ENCODE peak calls at places on chromosomes 4 and X, in six cellular contexts. O is A549, C is GM20000, M is upper lobe of left lung, A is IMR-90, Z is left lung. T is an unnamed sample.

GRCh38 chr4:119313237-119313636 is 8.7 kb downstream of the FABP2 start:
- DNase-seq in C (no peak), A (no peak), Z (no peak), O (no peak), M (no peak), T (no peak)

GRCh38 chr4:111519683-111520082 is 625.6 kb upstream of the FAM241A start:
- DNase-seq in M (no peak), Z (no peak), C (no peak), O (no peak), A (no peak), T (no peak)

GRCh38 chr4:52037730-52038108 is 380 bp downstream of the SGCB start:
- DNase-seq in A (peak), C (no peak), O (peak), Z (peak), M (no peak), T (no peak)

GRCh38 chrX:42096262-42096939 is 173.0 kb upstream of the CASK start:
- DNase-seq in C (no peak), O (peak), Z (no peak), A (peak), M (no peak), T (no peak)

GRCh38 chr4:80125252-80126177 is 52.5 kb upstream of the ANTXR2 start:
- DNase-seq in C (peak), Z (no peak), O (no peak), A (peak), M (no peak), T (no peak)

GRCh38 chrX:32998776-32999175 is 212.6 kb downstream of the DMD start:
- DNase-seq in O (no peak), C (no peak), Z (no peak), M (no peak), A (no peak), T (no peak)

GRCh38 chrX:46759645-46759974 is 692 bp upstream of the SLC9A7 start:
- DNase-seq in A (peak), Z (no peak), M (no peak), C (no peak), O (no peak), T (no peak)

GRCh38 chr4:7021930-7022658 is 21.1 kb upstream of the TADA2B start:
- DNase-seq in M (no peak), C (no peak), O (peak), Z (no peak), A (peak), T (no peak)

GRCh38 chr4:108272046-108272445 is 103.3 kb upstream of the LEF1 start:
- DNase-seq in Z (no peak), M (no peak), O (no peak), A (peak), C (no peak), T (no peak)

GRCh38 chrX:29231800-29232199 is 644.6 kb downstream of the IL1RAPL1 start:
- DNase-seq in Z (no peak), A (peak), C (no peak), O (no peak), M (no peak), T (no peak)

GRCh38 chr4:183408791-183409190 is 35.6 kb upstream of the CDKN2AIP start:
- DNase-seq in A (no peak), O (no peak), C (no peak), Z (no peak), M (no peak), T (no peak)

GRCh38 chrX:71550578-71550977 is 17.7 kb downstream of the OGT start:
- DNase-seq in O (no peak), Z (no peak), C (no peak), M (no peak), A (no peak), T (no peak)

GRCh38 chrX:23907496-23908218 is at the start of the genes APOO and CXorf58:
- DNase-seq in C (peak), Z (peak), A (peak), M (peak), O (peak), T (peak)

GRCh38 chrX:42028113-42028512 is 104.8 kb upstream of the CASK start:
- DNase-seq in A (no peak), O (no peak), M (no peak), C (no peak), Z (no peak), T (no peak)

GRCh38 chr4:39427477-39428119 is 20.9 kb downstream of the KLB start:
- DNase-seq in A (no peak), O (no peak), M (no peak), Z (no peak), C (no peak), T (no peak)

GRCh38 chr4:10677796-10678497 is 6.6 kb downstream of the CLNK start:
- DNase-seq in A (no peak), O (no peak), C (peak), Z (no peak), M (no peak), T (no peak)

GRCh38 chr4:17770845-17771244 is 10.6 kb downstream of the FAM184B start:
- DNase-seq in O (no peak), C (no peak), M (no peak), Z (no peak), A (no peak), T (no peak)

GRCh38 chr4:22434895-22435294 is 81.0 kb downstream of the ADGRA3 start:
- DNase-seq in Z (no peak), O (no peak), A (peak), M (no peak), C (peak), T (no peak)

GRCh38 chrX:47311857-47312774 is 58.3 kb upstream of the ZNF157 start:
- DNase-seq in C (peak), A (peak), M (no peak), O (peak), Z (no peak), T (no peak)

GRCh38 chr4:145937021-145937861 is 1.4 kb downstream of the ZNF827 start:
- DNase-seq in Z (peak), O (no peak), M (peak), A (peak), C (peak), T (peak)

GRCh38 chr4:5789141-5789540 is 78.1 kb downstream of the EVC start:
- DNase-seq in Z (no peak), O (no peak), M (no peak), C (no peak), A (no peak), T (peak)

GRCh38 chr4:173057442-173057841 is 111.2 kb upstream of the GALNT7 start:
- DNase-seq in O (no peak), C (no peak), M (no peak), Z (no peak), A (peak), T (no peak)

GRCh38 chr4:158810487-158811215 is 41.8 kb downstream of the FNIP2 start:
- DNase-seq in Z (no peak), M (no peak), A (peak), C (no peak), O (no peak), T (no peak)

GRCh38 chr4:75892508-75892907 is 9.7 kb downstream of the PPEF2 start:
- DNase-seq in Z (no peak), A (no peak), C (no peak), O (peak), M (no peak), T (no peak)

GRCh38 chr4:19832388-19832787 is 419.3 kb upstream of the SLIT2 start:
- DNase-seq in A (peak), O (no peak), M (no peak), C (no peak), Z (no peak), T (no peak)

GRCh38 chrX:30620980-30621716 is 32.1 kb upstream of the GK start:
- DNase-seq in M (no peak), C (no peak), O (peak), A (peak), Z (no peak), T (no peak)

GRCh38 chrX:13506574-13506973 is 62.8 kb upstream of the EGFL6 start:
- DNase-seq in M (no peak), Z (no peak), C (peak), O (peak), A (peak), T (no peak)

GRCh38 chr4:123350191-123350544 is 46.4 kb upstream of the SPRY1 start:
- DNase-seq in Z (no peak), M (no peak), O (no peak), A (no peak), C (no peak), T (no peak)

GRCh38 chr4:61202638-61203495 is 2.7 kb downstream of the ADGRL3 start:
- DNase-seq in A (no peak), C (peak), M (peak), O (no peak), Z (no peak), T (no peak)

GRCh38 chr4:80011636-80012236 is 61.3 kb downstream of the ANTXR2 start:
- DNase-seq in M (no peak), Z (no peak), A (peak), C (no peak), O (no peak), T (no peak)

GRCh38 chr4:145276044-145276443 is 95.7 kb upstream of the OTUD4 start:
- DNase-seq in A (no peak), C (no peak), Z (no peak), O (no peak), M (no peak), T (no peak)

GRCh38 chr4:20030108-20030507 is 221.6 kb upstream of the SLIT2 start:
- DNase-seq in M (no peak), O (no peak), C (no peak), Z (no peak), A (no peak), T (no peak)

GRCh38 chr4:70902577-70903281 is 560 bp downstream of the MOB1B start:
- DNase-seq in A (peak), Z (no peak), O (peak), C (peak), M (no peak), T (peak)

GRCh38 chr4:134777626-134778025 is 576.0 kb upstream of the PABPC4L start:
- DNase-seq in Z (no peak), A (no peak), M (no peak), O (no peak), C (no peak), T (no peak)

GRCh38 chrX:12874599-12874998 is 7.7 kb downstream of the TLR7 start:
- DNase-seq in O (no peak), Z (no peak), C (no peak), A (no peak), M (no peak), T (no peak)

GRCh38 chr4:119750771-119751170 is 122.2 kb upstream of the PDE5A start:
- DNase-seq in M (no peak), C (no peak), O (no peak), Z (no peak), A (peak), T (no peak)

GRCh38 chrX:9781941-9782340 is 4.3 kb upstream of the SHROOM2 start:
- DNase-seq in Z (no peak), O (no peak), A (no peak), C (no peak), M (no peak), T (no peak)

GRCh38 chr4:55125763-55126541 is 557 bp upstream of the KDR start:
- DNase-seq in M (no peak), C (no peak), Z (no peak), A (no peak), O (no peak), T (no peak)

GRCh38 chr4:55125087-55125721 is at the start of gene KDR:
- DNase-seq in A (no peak), C (no peak), Z (peak), M (peak), O (no peak), T (no peak)

GRCh38 chr4:55123791-55124190 is 1.6 kb downstream of the KDR start:
- DNase-seq in A (no peak), O (no peak), C (no peak), Z (no peak), M (no peak), T (no peak)

GRCh38 chr4:55122235-55122634 is 3.2 kb downstream of the KDR start:
- DNase-seq in C (no peak), Z (no peak), A (no peak), O (no peak), M (no peak), T (no peak)

GRCh38 chr4:55124337-55125076 is 888 bp downstream of the KDR start:
- DNase-seq in O (no peak), Z (peak), A (no peak), C (no peak), M (peak), T (no peak)
- TF ChIP-seq CTCF in O (no peak), Z (no peak), A (no peak), C (no peak), M (no peak), T (no peak)

DNA sequence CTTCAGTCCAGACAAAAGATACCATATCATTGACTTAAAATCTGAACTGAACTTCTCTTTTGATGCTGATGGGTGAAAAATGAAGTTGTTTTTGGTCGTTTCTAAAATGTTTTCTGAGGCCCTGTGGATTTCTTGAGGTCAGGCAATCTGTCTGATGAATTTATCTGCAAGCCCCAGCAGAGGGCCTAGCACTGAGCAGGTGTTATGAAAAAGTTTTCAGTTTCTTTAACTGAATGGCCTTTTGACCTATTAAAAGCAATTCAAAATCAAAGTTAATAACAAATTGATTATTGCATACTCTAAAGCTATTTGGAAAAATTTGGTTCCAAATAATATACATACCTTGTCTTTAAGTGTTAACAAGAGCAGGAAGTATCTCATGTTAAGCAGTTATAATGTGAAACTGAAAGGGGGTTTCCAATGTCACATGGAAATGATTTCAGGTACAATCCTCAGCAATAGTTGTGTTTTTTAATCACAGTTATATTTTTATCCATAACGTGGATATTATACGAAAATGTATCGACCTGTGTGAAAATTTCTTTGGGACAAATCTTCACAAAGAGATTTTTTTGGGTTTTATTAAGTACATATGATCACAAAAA is 285.0 kb downstream of the SPANXN1 start:
- DNase-seq in O (no peak), M (no peak), Z (no peak), A (no peak), C (no peak), T (no peak)
- TF ChIP-seq CTCF in O (no peak), M (no peak), Z (no peak), A (no peak), C (no peak), T (no peak)

GRCh38 chr4:113945906-113946305 is 33.5 kb downstream of the ARSJ start:
- DNase-seq in M (no peak), C (no peak), A (peak), O (no peak), Z (no peak), T (no peak)
- TF ChIP-seq CTCF in M (no peak), C (no peak), A (no peak), O (no peak), Z (no peak), T (no peak)

GRCh38 chrX:96183843-96184242 is 500.8 kb upstream of the DIAPH2 start:
- DNase-seq in M (no peak), A (peak), Z (no peak), O (no peak), C (no peak), T (no peak)
- TF ChIP-seq CTCF in M (no peak), A (peak), Z (peak), O (peak), C (no peak), T (peak)

GRCh38 chr4:37535872-37536271 is 150.3 kb downstream of the RELL1 start:
- DNase-seq in Z (no peak), M (no peak), A (no peak), C (no peak), O (no peak), T (no peak)

GRCh38 chr4:37530451-37530850 is 155.7 kb downstream of the RELL1 start:
- DNase-seq in Z (no peak), M (no peak), C (no peak), O (no peak), A (no peak), T (no peak)

GRCh38 chr4:37537484-37537883 is 148.7 kb downstream of the RELL1 start:
- DNase-seq in C (no peak), A (no peak), M (no peak), Z (no peak), O (no peak), T (no peak)

GRCh38 chr4:37531156-37531555 is 155.0 kb downstream of the RELL1 start:
- DNase-seq in Z (no peak), C (no peak), O (no peak), A (no peak), M (no peak), T (no peak)

GRCh38 chr4:37533286-37534033 is 152.7 kb downstream of the RELL1 start:
- DNase-seq in O (no peak), Z (no peak), A (no peak), M (no peak), C (no peak), T (no peak)
- TF ChIP-seq CTCF in O (no peak), Z (no peak), A (no peak), M (no peak), C (no peak), T (no peak)

GRCh38 chr4:48906283-48907173 is at the start of gene OCIAD2:
- DNase-seq in O (peak), C (peak), Z (peak), M (peak), A (no peak), T (no peak)
- TF ChIP-seq CTCF in O (no peak), C (peak), Z (no peak), M (peak), A (no peak), T (no peak)

DNA sequence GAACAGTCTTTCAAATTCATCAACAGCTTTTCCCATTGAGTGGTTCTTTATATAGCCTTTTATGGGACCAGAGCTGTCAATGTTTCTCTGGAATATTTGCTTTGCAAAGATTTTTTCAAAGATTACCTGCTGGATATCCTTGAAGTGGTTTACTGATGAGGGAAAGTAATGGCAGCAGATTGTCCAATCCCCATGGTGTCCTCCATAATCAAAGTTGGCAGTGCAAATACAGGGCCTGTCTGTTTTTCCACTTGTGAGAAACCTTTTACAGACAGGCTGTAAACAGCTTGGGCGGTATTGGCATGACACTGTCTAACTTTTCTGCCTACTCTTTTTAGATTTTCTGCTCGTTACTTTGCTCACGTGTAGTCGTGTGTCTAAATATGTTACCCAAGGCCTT is 641.9 kb upstream of the NR3C2 start:
- DNase-seq in Z (no peak), O (no peak), M (no peak), C (no peak), A (no peak), T (no peak)
- TF ChIP-seq CTCF in Z (no peak), O (no peak), M (no peak), C (no peak), A (no peak), T (no peak)

T was measured in osteocyte.